ENCODE peak calls at places on chromosomes 4 and X, in six cellular contexts. M is suprapubic skin, D is body of pancreas, V is cardiac fibroblast, U is fibroblast of pulmonary artery, T is left lung. I is an unnamed sample.

GRCh38 chrX:19179389-19179788 is 57.1 kb upstream of the ADGRG2 start:
- DNase-seq in M (no peak), D (no peak), V (no peak), U (no peak), T (no peak), I (no peak)

GRCh38 chrX:22975786-22976185 is 24.0 kb upstream of the DDX53 start:
- DNase-seq in M (no peak), D (no peak), V (no peak), U (no peak), T (no peak), I (no peak)

GRCh38 chrX:145524931-145525330 is 277.6 kb downstream of the SPANXN1 start:
- DNase-seq in M (no peak), D (no peak), V (no peak), U (no peak), T (no peak), I (no peak)

GRCh38 chr4:125101706-125102105 is 213.0 kb upstream of the FAT4 start:
- DNase-seq in M (no peak), D (no peak), V (peak; percentile 24), U (no peak), T (no peak), I (no peak)

GRCh38 chr4:31657859-31658258 is 937.7 kb downstream of the PCDH7 start:
- DNase-seq in M (no peak), D (no peak), V (peak; percentile 47), U (peak; percentile 42), T (no peak), I (no peak)

GRCh38 chr4:126318376-126318775 is 1003.6 kb downstream of the FAT4 start:
- DNase-seq in M (no peak), D (no peak), V (no peak), U (no peak), T (no peak), I (peak; percentile 31)

GRCh38 chrX:111040377-111041017 is 55.5 kb upstream of the PAK3 start:
- DNase-seq in M (no peak), D (no peak), V (peak; percentile 58), U (peak; percentile 25), T (no peak), I (no peak)

GRCh38 chr4:55122235-55122634 is 3.2 kb downstream of the KDR start:
- DNase-seq in M (no peak), D (no peak), V (no peak), U (no peak), T (no peak), I (no peak)

GRCh38 chr4:159765402-159765801 is 662.5 kb downstream of the RAPGEF2 start:
- DNase-seq in M (no peak), D (no peak), V (peak; percentile 18), U (peak; percentile 20), T (no peak), I (no peak)

GRCh38 chr4:182600836-182601235 is 316.4 kb downstream of the DCTD start:
- DNase-seq in M (no peak), D (no peak), V (no peak), U (no peak), T (no peak), I (peak; percentile 60)

GRCh38 chr4:6349896-6350295 is 80.2 kb downstream of the WFS1 start:
- DNase-seq in M (no peak), D (no peak), V (no peak), U (no peak), T (peak; percentile 44), I (no peak)

GRCh38 chr4:47567511-47567910 is 82.4 kb downstream of the ATP10D start:
- DNase-seq in M (no peak), D (no peak), V (no peak), U (no peak), T (no peak), I (no peak)

GRCh38 chr4:149997881-149998421 is 80.3 kb upstream of the DCLK2 start:
- DNase-seq in M (no peak), D (peak; percentile 6), V (peak; percentile 25), U (no peak), T (no peak), I (no peak)

GRCh38 chr4:173494013-173494970 is 35.7 kb downstream of the HAND2 start:
- DNase-seq in M (no peak), D (peak; percentile 74), V (peak; percentile 77), U (peak; percentile 67), T (peak; percentile 65), I (peak; percentile 60)

GRCh38 chrX:100911731-100912130 is 17.0 kb downstream of the XKRX start:
- DNase-seq in M (no peak), D (no peak), V (peak; percentile 11), U (no peak), T (no peak), I (no peak)

GRCh38 chr4:147428583-147428982 is 52.3 kb upstream of the EDNRA start:
- DNase-seq in M (no peak), D (no peak), V (peak; percentile 18), U (no peak), T (no peak), I (no peak)

GRCh38 chrX:5730561-5730960 is 498.1 kb downstream of the NLGN4X start:
- DNase-seq in M (no peak), D (no peak), V (no peak), U (no peak), T (no peak), I (no peak)

GRCh38 chrX:97389761-97390192 is 506.1 kb downstream of the RPA4 start:
- DNase-seq in M (no peak), D (peak; percentile 2), V (peak; percentile 83), U (peak; percentile 76), T (no peak), I (no peak)

GRCh38 chr4:173517781-173518371 is 12.2 kb downstream of the HAND2 start:
- DNase-seq in M (no peak), D (no peak), V (peak; percentile 52), U (peak; percentile 56), T (no peak), I (peak; percentile 46)

GRCh38 chr4:2273221-2273620 is 11.3 kb upstream of the MXD4 start:
- DNase-seq in M (no peak), D (no peak), V (no peak), U (no peak), T (no peak), I (no peak)

GRCh38 chr4:42655921-42656735 is 777 bp downstream of the ATP8A1 start:
- DNase-seq in M (peak; percentile 84), D (peak; percentile 54), V (no peak), U (no peak), T (peak; percentile 84), I (peak; percentile 75)

GRCh38 chrX:17608898-17609297 is 128.4 kb upstream of the SCML1 start:
- DNase-seq in M (no peak), D (peak; percentile 81), V (no peak), U (no peak), T (no peak), I (no peak)

GRCh38 chr4:1693131-1693896 is 9.2 kb upstream of the FAM53A start:
- DNase-seq in M (no peak), D (peak; percentile 77), V (peak; percentile 85), U (peak; percentile 84), T (peak; percentile 91), I (peak; percentile 78)

GRCh38 chr4:33339762-33340161 is 2619.6 kb downstream of the PCDH7 start:
- DNase-seq in M (no peak), D (no peak), V (no peak), U (no peak), T (no peak), I (no peak)

GRCh38 chr4:38765391-38765790 is 17.4 kb downstream of the TLR10 start:
- DNase-seq in M (no peak), D (no peak), V (peak; percentile 63), U (no peak), T (no peak), I (no peak)

GRCh38 chr4:77190053-77190452 is 33.0 kb downstream of the CCNG2 start:
- DNase-seq in M (no peak), D (no peak), V (no peak), U (no peak), T (no peak), I (no peak)

DNA sequence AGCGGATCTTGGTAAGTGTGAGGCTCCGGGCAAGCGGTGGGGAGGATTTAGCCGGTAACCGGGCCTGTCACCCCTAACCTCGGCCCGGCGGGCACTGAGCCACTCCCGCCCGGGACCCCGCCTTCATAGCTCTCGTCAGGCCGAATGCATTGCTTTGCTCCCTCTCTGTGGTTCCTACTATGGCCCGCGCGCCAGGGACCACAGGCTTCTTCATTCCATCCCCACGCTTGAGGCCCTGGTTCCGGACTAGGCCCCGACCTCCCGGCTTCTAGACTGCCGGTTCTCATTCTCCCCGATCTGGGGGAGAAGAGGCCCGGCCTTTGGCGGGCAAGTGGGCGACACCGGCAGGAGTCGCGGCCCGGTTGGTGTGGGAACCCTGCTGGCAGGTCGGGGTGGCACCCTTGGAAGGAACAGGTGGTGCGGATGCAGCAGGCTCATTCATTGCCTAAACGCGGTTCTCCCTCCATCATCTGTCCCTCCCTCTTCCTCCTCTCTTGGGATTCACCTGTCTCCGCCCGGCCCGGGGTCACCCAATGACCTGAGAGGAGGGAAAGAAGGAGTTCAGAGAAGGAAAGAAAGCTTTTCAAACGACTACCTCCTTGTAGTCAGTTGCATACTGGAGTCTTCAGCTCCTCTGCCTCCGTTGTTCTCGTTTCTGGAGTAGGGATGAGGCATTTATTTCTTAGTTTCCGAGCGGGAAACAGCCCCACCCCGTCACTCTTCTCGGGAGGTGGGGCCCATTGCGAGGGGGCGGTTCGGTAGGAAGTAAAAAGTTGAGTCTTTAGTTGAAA is at the start of gene NDUFC1:
- DNase-seq in M (peak; percentile 81), D (peak; percentile 53), V (peak; percentile 49), U (peak; percentile 53), T (peak; percentile 82), I (peak; percentile 69)
- TF ChIP-seq CTCF in M (no peak), D (peak; percentile 29), V (peak; percentile 26), U (no peak), T (no peak), I (peak; percentile 37)

DNA sequence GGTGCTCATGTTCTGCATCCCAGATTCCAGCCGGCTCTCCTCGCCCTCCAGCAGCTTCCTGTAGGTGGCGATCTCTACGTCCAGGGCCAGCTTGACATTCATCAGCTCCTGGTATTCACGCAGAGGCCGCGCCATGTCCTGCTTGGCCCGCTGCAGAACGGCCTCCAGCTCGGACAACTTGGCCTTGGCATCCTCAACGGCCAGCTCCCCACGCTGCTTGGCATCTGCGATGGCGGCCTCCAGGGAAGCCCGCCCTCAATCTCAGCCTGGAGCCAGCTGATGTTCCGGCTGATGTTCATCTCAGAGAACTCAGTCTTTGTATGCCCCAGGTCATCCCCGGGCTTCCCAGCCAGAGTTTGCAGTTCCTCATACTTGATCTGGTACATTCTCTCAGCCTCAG is 431.8 kb upstream of the DIPK2B start:
- DNase-seq in M (no peak), D (no peak), V (no peak), U (no peak), T (no peak), I (no peak)
- TF ChIP-seq CTCF in M (no peak), D (no peak), V (no peak), U (no peak), T (no peak), I (no peak)

DNA sequence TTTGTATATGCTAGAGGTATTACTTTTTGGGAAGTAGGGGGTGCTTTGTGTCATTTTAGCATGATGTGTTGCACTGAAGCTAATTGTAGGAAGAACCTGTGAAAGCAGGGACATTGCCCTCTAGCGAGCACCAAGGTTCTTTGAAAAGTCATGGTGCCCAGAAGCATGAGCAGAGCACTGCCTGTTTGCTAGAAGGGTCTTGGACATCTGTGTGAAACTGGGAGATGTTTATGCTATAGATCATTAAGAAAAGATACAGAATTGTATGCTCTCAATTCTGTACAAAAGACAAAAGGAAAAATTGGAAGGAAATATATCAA is 14.7 kb downstream of the GRPR start:
- DNase-seq in M (no peak), D (no peak), V (peak; percentile 23), U (peak; percentile 8), T (no peak), I (no peak)
- TF ChIP-seq CTCF in M (no peak), D (peak; percentile 20), V (peak; percentile 22), U (peak; percentile 29), T (no peak), I (no peak)

GRCh38 chr4:169940460-169940859 is 85.7 kb downstream of the MFAP3L start:
- DNase-seq in M (no peak), D (no peak), V (no peak), U (no peak), T (no peak), I (peak; percentile 24)
- TF ChIP-seq CTCF in M (no peak), D (no peak), V (no peak), U (no peak), T (no peak), I (peak; percentile 33)